ENCODE peak calls at places on chromosomes 3 and 15, in six cellular contexts. U is mammary epithelial cell, N is fibroblast of lung, V is IMR-90, B is GM23248, L is osteoblast. E is an unnamed sample.

GRCh38 chr3:159273608-159274007 is 471.8 kb downstream of the MFSD1 start:
- DNase-seq in U (peak; percentile 41), N (peak; percentile 40), V (peak; percentile 43), B (peak; percentile 71), L (no peak), E (peak; percentile 84)

GRCh38 chr3:52973806-52974205 is 72.1 kb downstream of the SFMBT1 start:
- DNase-seq in U (no peak), N (peak; percentile 47), V (peak; percentile 59), B (no peak), L (peak; percentile 62), E (no peak)

GRCh38 chr3:112293368-112294321 is at the start of gene SLC9C1:
- DNase-seq in U (peak; percentile 81), N (peak; percentile 85), V (peak; percentile 74), B (peak; percentile 78), L (peak; percentile 84), E (peak; percentile 89)

GRCh38 chr15:73454096-73454495 is 11.1 kb downstream of the REC114 start:
- DNase-seq in U (no peak), N (no peak), V (no peak), B (no peak), L (no peak), E (no peak)

GRCh38 chr3:140487566-140487965 is 190.3 kb upstream of the TRIM42 start:
- DNase-seq in U (no peak), N (no peak), V (no peak), B (no peak), L (no peak), E (no peak)

GRCh38 chr3:18247776-18248310 is 177.3 kb downstream of the SATB1 start:
- DNase-seq in U (no peak), N (no peak), V (no peak), B (no peak), L (no peak), E (no peak)

GRCh38 chr3:66633564-66633963 is 132.7 kb upstream of the LRIG1 start:
- DNase-seq in U (no peak), N (no peak), V (no peak), B (no peak), L (no peak), E (no peak)

GRCh38 chr3:69669070-69669469 is 70.2 kb upstream of the MITF start:
- DNase-seq in U (peak; percentile 38), N (no peak), V (no peak), B (no peak), L (no peak), E (no peak)

GRCh38 chr3:47916201-47916600 is 100.0 kb downstream of the MAP4 start:
- DNase-seq in U (no peak), N (no peak), V (no peak), B (no peak), L (no peak), E (no peak)

GRCh38 chr15:78739996-78740903 is 71.0 kb downstream of the ADAMTS7 start:
- DNase-seq in U (peak; percentile 51), N (peak; percentile 17), V (peak; percentile 23), B (peak; percentile 74), L (no peak), E (peak; percentile 94)

GRCh38 chr3:185739264-185739701 is 85.6 kb downstream of the IGF2BP2 start:
- DNase-seq in U (no peak), N (no peak), V (no peak), B (no peak), L (peak; percentile 49), E (peak; percentile 47)

GRCh38 chr3:54822206-54822605 is 105.7 kb downstream of the LRTM1 start:
- DNase-seq in U (peak; percentile 69), N (peak; percentile 24), V (peak; percentile 59), B (peak; percentile 55), L (no peak), E (no peak)

GRCh38 chr3:38722760-38723568 is 73.5 kb upstream of the SCN5A start:
- DNase-seq in U (no peak), N (peak; percentile 34), V (peak; percentile 85), B (peak; percentile 56), L (no peak), E (no peak)

DNA sequence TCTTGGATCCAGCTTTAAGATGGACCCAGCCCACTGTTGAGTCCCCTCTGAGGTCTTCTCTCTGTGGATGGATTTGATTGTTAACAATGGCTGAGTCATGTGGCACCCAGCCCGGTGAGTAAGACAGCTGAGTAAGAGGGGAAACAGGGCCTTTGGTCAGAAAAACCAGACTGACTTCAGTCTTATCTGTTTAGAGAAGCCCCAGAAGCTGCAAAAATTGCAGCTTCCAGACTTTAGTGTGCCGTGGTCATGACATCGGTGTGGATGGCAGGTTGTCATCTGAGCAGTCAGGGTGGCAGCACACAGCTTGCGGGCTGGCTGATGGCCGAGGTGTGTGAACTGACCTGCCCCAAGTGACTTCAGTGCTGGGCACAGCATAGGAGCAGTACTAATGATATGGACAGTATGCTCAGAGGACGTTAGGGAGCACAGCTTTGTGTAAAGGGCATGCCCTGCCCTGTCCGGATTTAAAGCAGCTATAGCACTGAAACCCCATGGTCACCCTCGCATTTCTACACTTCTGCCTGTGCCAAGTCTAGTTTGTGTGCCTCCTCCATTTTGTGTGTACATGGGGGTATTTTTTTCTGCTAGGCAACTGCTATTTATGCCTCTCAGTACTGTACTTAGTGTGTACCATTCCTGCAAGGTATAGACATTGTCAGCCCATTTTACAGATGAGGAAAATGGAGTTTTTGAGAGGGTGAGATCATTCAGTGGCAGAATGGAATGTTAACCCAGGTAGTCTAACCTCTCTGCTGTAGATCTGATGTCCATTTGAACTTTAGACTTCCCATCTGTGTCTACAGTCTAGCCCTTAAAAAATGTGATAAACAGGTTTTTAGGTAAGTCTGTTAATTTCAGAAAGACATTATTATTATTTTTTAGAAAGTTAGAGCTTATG is 44.4 kb downstream of the FLNB start:
- DNase-seq in U (peak; percentile 94), N (peak; percentile 95), V (peak; percentile 99), B (peak; percentile 97), L (peak; percentile 75), E (no peak)
- H3K4me3 ChIP-seq in U (no peak overlapping the region), N (no peak overlapping the region), V (no peak overlapping the region), B (peak overlapping the region; percentile 24), L (peak overlapping the region; percentile 21), E (no peak overlapping the region)

DNA sequence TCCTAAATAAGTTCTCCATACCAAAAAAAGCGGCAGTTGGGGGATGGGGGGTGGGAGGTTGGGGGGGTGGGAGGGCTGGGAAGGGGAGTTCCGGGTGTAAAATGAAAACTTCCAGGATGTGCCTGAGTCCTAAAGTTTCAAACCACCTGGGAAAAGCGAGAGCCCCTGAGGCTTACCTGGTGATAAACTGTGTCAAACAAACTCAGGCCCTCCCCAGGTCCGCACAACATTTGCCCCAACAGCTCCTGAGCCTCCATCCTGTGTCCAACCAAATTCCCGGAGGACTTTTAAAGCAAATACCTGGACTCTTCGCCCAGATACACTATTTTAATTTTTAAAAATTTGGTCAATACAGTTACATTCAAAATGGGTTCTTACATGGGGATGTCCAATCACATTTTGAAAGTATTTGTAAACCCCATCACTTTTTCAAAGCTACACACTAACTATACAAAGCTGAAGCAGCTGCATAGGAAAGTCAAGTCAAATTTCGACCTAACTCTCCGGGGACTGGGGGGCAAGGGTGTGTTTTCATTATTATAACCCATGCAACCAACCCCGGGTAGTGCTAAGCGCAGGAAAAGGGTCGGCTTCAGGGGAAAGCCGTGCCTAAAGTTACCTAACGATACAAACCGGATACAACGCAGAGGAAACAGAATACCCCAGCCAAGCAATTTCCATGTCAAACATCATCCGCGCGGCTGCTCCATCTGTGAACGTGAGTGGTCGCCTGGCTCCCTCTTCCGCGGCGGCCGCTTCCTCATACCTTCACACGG is 680 bp upstream of the FOXB1 start:
- DNase-seq in U (no peak), N (no peak), V (no peak), B (no peak), L (peak; percentile 70), E (no peak)
- H3K27me3 ChIP-seq in U (peaks cover 83% of the 10 kb centered on the region), N (peaks cover 76% of the 10 kb centered on the region), V (peaks cover 87% of the 10 kb centered on the region), B (peaks cover 97% of the 10 kb centered on the region), L (peaks cover 99% of the 10 kb centered on the region), E (peaks cover 76% of the 10 kb centered on the region)

DNA sequence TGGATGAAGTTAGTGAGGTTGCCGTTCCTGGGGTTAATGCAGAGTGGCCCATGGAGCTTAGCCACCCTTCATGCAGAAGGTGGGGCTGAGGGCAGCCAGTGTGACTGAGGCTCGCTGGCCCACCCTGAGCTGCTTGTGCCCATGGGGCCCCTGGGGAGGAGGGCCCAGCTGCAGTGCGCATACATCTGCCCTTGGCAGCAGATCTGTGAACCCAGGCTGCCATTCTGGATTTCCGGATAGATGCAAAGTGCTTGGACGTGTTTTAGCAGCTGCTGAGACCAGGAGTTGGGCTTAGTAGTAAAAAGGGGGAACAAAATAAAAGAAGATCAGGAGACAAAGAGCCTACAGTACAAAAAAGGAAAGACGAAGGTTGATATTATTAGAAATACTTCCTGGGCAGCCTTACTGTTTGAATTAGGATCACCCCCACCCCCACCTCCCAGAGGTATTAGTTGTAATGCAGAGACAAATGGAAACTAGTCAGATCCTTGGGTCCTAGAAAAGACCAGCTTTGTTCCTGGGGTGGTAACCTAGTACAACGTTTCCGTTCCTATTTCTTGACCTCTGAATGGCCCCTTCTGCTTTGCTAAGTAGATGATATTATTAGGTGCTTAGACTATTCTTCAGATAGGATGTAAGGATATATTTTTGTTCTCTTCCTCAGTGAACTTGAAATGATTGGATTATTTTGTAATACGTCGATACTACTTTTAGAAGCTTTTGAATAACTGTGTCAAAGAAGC is 70.3 kb downstream of the IGF1R start:
- DNase-seq in U (no peak), N (no peak), V (no peak), B (no peak), L (no peak), E (no peak)
- H4K20me1 ChIP-seq in U (no peaks in the 10 kb centered on the region), N (no peaks in the 10 kb centered on the region), V (peaks cover 99% of the 10 kb centered on the region), B (peaks cover 21% of the 10 kb centered on the region), L (peaks cover 26% of the 10 kb centered on the region), E (peaks cover 73% of the 10 kb centered on the region)

GRCh38 chr15:81292516-81293001 is 31.4 kb downstream of the STARD5 start:
- DNase-seq in U (no peak), N (no peak), V (no peak), B (no peak), L (no peak), E (no peak)
- H3K4me3 ChIP-seq in U (no peak overlapping the region), N (no peak overlapping the region), V (no peak overlapping the region), B (no peak overlapping the region), L (no peak overlapping the region), E (no peak overlapping the region)

GRCh38 chr3:17195856-17196604 is 311.3 kb downstream of the PLCL2 start:
- DNase-seq in U (no peak), N (peak; percentile 59), V (peak; percentile 24), B (peak; percentile 51), L (no peak), E (peak; percentile 25)
- H3K27me3 ChIP-seq in U (no peaks in the 10 kb centered on the region), N (no peaks in the 10 kb centered on the region), V (no peaks in the 10 kb centered on the region), B (no peaks in the 10 kb centered on the region), L (no peaks in the 10 kb centered on the region), E (no peaks in the 10 kb centered on the region)

E was measured in GM23338.